ENCODE peak calls at places on chromosomes 5 and 9, in eight cellular contexts. S is ureter; A is tibial nerve; Z is stimulated activated naive CD4-positive, alpha-beta T cell; E is hepatocyte; P is activated naive CD4-positive, alpha-beta T cell treated with Interleukin-2 at 50 U/mL for 16 hours; D is Right ventricle myocardium superior; T is cardiac septum. R is an unnamed sample.

GRCh38 chr5:174837919-174838902 is 113.8 kb downstream of the MSX2 start:
- DNase-seq in S (no peak), A (peak), Z (no peak), E (peak), P (no peak), D (no peak), T (no peak), R (no peak)

GRCh38 chr9:134620751-134621557 is 20.6 kb upstream of the COL5A1 start:
- DNase-seq in S (peak), A (no peak), Z (no peak), E (no peak), P (no peak), D (no peak), T (peak), R (peak)

GRCh38 chr5:126936775-126937418 is 93.5 kb downstream of the MARCHF3 start:
- DNase-seq in S (no peak), A (no peak), Z (no peak), E (no peak), P (no peak), D (no peak), T (no peak), R (no peak)

GRCh38 chr5:168215646-168216045 is 75.8 kb upstream of the WWC1 start:
- DNase-seq in S (no peak), A (no peak), Z (no peak), E (no peak), P (no peak), D (no peak), T (no peak), R (no peak)

GRCh38 chr5:72387985-72388384 is 67.8 kb downstream of the PTCD2 start:
- DNase-seq in S (no peak), A (no peak), Z (no peak), E (no peak), P (no peak), D (no peak), T (no peak), R (no peak)

GRCh38 chr9:86975086-86975485 is 27.8 kb upstream of the GAS1 start:
- DNase-seq in S (no peak), A (no peak), Z (no peak), E (no peak), P (no peak), D (no peak), T (no peak), R (no peak)

GRCh38 chr5:142316051-142316450 is 8.8 kb downstream of the SPRY4 start:
- DNase-seq in S (no peak), A (no peak), Z (peak), E (peak), P (no peak), D (no peak), T (no peak), R (no peak)

GRCh38 chr5:2680979-2681378 is 70.5 kb downstream of the IRX2 start:
- DNase-seq in S (no peak), A (no peak), Z (no peak), E (no peak), P (no peak), D (no peak), T (peak), R (no peak)

GRCh38 chr5:149422429-149423286 is 43.6 kb upstream of the IL17B start:
- DNase-seq in S (no peak), A (no peak), Z (peak), E (peak), P (no peak), D (peak), T (peak), R (no peak)

R was measured in activated CD4-positive, alpha-beta memory T cell treated with anti-CD3 and anti-CD28 coated beads for 36 hours.